ENCODE peak calls at places on chromosomes 11 and 22, in eight cellular contexts. V, S, I, H, P, T, C and U are unnamed samples. For H3K4me1, the result is how much of the 10 kb centered on the place peaks cover.

GRCh38 chr11:116122697-116123472 is 618.7 kb upstream of the CADM1 start:
- DNase-seq in V (no peak), S (no peak), I (no peak), H (no peak), P (no peak), T (no peak), C (no peak), U (no peak)

GRCh38 chr11:11975201-11976092 is 33.0 kb downstream of the DKK3 start:
- DNase-seq in V (no peak), S (no peak), I (no peak), H (no peak), P (no peak), T (no peak), C (peak), U (no peak)

GRCh38 chr11:70764356-70764905 is 366.1 kb downstream of the CTTN start:
- DNase-seq in V (no peak), S (no peak), I (no peak), H (no peak), P (no peak), T (no peak), C (no peak), U (no peak)

GRCh38 chr11:87422566-87422965 is 384.8 kb downstream of the TMEM135 start:
- DNase-seq in V (no peak), S (no peak), I (no peak), H (no peak), P (no peak), T (no peak), C (no peak), U (no peak)

GRCh38 chr11:1302461-1303073 is 6.9 kb downstream of the TOLLIP start:
- DNase-seq in V (no peak), S (no peak), I (no peak), H (no peak), P (peak), T (no peak), C (no peak), U (peak)

GRCh38 chr11:44324787-44325525 is 15.0 kb upstream of the ALX4 start:
- DNase-seq in V (no peak), S (no peak), I (no peak), H (no peak), P (no peak), T (no peak), C (no peak), U (no peak)

GRCh38 chr22:27851974-27852713 is 50.6 kb upstream of the MN1 start:
- DNase-seq in V (no peak), S (no peak), I (no peak), H (no peak), P (no peak), T (no peak), C (no peak), U (peak)

GRCh38 chr22:30373331-30374325 is 13.6 kb downstream of the RNF215 start:
- DNase-seq in V (no peak), S (no peak), I (no peak), H (no peak), P (no peak), T (no peak), C (no peak), U (no peak)

GRCh38 chr11:28529540-28530410 is 421.6 kb downstream of the METTL15 start:
- DNase-seq in V (no peak), S (peak), I (peak), H (no peak), P (no peak), T (no peak), C (no peak), U (no peak)

GRCh38 chr11:57348052-57348451 is 9.9 kb downstream of the P2RX3 start:
- DNase-seq in V (no peak), S (no peak), I (no peak), H (no peak), P (no peak), T (no peak), C (no peak), U (no peak)

GRCh38 chr11:75351541-75352416 is at the start of gene ARRB1:
- DNase-seq in V (peak), S (peak), I (peak), H (peak), P (peak), T (peak), C (peak), U (peak)

GRCh38 chr22:45832180-45832579 is 144.8 kb downstream of the WNT7B start:
- DNase-seq in V (no peak), S (no peak), I (no peak), H (no peak), P (no peak), T (no peak), C (no peak), U (no peak)

GRCh38 chr11:57641011-57641410 is 8.7 kb downstream of the YPEL4 start:
- DNase-seq in V (no peak), S (peak), I (no peak), H (no peak), P (no peak), T (no peak), C (no peak), U (no peak)

GRCh38 chr11:108718466-108718865 is 53.6 kb downstream of the DDX10 start:
- DNase-seq in V (no peak), S (no peak), I (no peak), H (no peak), P (no peak), T (no peak), C (no peak), U (no peak)

GRCh38 chr11:73113426-73113825 is 28.7 kb downstream of the FCHSD2 start:
- DNase-seq in V (no peak), S (no peak), I (no peak), H (no peak), P (no peak), T (no peak), C (no peak), U (no peak)

GRCh38 chr11:35372565-35373283 is 46.6 kb downstream of the SLC1A2 start:
- DNase-seq in V (no peak), S (no peak), I (no peak), H (no peak), P (no peak), T (no peak), C (no peak), U (no peak)

GRCh38 chr11:118397448-118397847 is 4.0 kb upstream of the ATP5MG start:
- DNase-seq in V (no peak), S (no peak), I (no peak), H (no peak), P (no peak), T (no peak), C (no peak), U (no peak)

GRCh38 chr11:118401880-118402590 is 629 bp downstream of the ATP5MG start:
- DNase-seq in V (no peak), S (peak), I (peak), H (no peak), P (no peak), T (no peak), C (no peak), U (no peak)

GRCh38 chr11:118398797-118399564 is 2.4 kb upstream of the ATP5MG start:
- DNase-seq in V (no peak), S (no peak), I (no peak), H (no peak), P (no peak), T (no peak), C (no peak), U (no peak)

GRCh38 chr11:118396097-118396501 is 5.3 kb upstream of the ATP5MG start:
- DNase-seq in V (no peak), S (no peak), I (no peak), H (no peak), P (no peak), T (no peak), C (no peak), U (no peak)

DNA sequence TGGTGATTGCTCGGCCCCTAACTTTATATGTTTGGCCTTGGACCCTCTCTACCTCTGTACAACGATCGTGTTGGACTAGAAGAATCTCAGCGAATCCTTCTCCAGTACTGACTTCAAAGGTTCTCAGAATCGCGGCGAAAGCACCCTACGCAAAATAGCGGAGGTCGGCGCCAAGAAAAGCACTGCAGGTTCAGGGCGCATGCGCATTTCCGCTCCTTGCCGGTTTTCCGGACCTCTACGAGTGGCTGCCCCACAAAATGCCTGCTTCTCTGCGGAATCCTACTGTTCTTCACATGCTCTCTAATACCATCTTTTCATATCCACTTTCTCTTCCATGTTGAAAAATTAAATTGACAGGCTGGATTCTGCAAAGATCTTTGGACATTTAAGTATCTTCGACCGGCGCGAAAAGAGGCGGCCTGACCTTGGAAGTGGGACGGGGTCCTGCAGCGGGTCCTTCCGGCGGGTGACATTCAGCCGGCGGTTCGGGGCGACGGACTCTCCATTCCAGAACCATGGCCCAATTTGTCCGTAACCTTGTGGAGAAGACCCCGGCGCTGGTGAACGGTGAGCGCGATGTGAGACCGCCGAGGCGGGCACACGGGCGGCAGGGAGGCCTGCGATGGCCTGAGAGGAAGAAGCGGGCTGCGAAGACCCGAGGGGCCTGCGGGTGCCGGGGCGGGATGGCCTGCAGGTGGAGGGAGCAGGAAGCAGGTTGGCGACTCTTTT is at the start of gene ATP5MG:
- DNase-seq in V (peak), S (peak), I (peak), H (peak), P (peak), T (peak), C (peak), U (peak)
- TF ChIP-seq POLR2A in V (no peak), S (peak), I (peak), H (peak), P (no peak), T (peak), C (peak), U (no peak)

GRCh38 chr22:20553947-20554741 is 46.7 kb downstream of the MED15 start:
- DNase-seq in V (no peak), S (no peak), I (no peak), H (no peak), P (no peak), T (no peak), C (no peak), U (no peak)
- H3K4me1 ChIP-seq in V (under half), S (under half), I (under half), H (half or more), P (half or more), T (under half), C (half or more), U (half or more)

GRCh38 chr22:36569999-36570398 is 41.0 kb upstream of the EIF3D start:
- DNase-seq in V (no peak), S (peak), I (peak), H (no peak), P (no peak), T (no peak), C (no peak), U (peak)
- TF ChIP-seq POLR2A in V (no peak), S (no peak), I (no peak), H (no peak), P (no peak), T (no peak), C (no peak), U (no peak)

GRCh38 chr11:95693298-95693697 is 96.3 kb downstream of the FAM76B start:
- DNase-seq in V (no peak), S (no peak), I (no peak), H (no peak), P (no peak), T (no peak), C (no peak), U (no peak)
- H3K4me1 ChIP-seq in V (under half), S (under half), I (under half), H (under half), P (under half), T (under half), C (under half), U (under half)

GRCh38 chr11:118791015-118791960 is at the start of gene DDX6:
- DNase-seq in V (peak), S (peak), I (peak), H (peak), P (peak), T (peak), C (peak), U (peak)

GRCh38 chr11:118789501-118790356 is 1.2 kb downstream of the DDX6 start:
- DNase-seq in V (no peak), S (peak), I (no peak), H (peak), P (peak), T (no peak), C (no peak), U (no peak)

GRCh38 chr11:118791961-118792578 is 1.1 kb upstream of the DDX6 start:
- DNase-seq in V (peak), S (peak), I (peak), H (peak), P (peak), T (peak), C (peak), U (peak)

GRCh38 chr11:118790357-118791014 is 478 bp downstream of the DDX6 start:
- DNase-seq in V (peak), S (peak), I (no peak), H (peak), P (peak), T (peak), C (peak), U (peak)

GRCh38 chr11:118792642-118793124 is 1.7 kb upstream of the DDX6 start:
- DNase-seq in V (peak), S (peak), I (peak), H (peak), P (peak), T (peak), C (peak), U (peak)
- TF ChIP-seq POLR2A in V (peak), S (no peak), I (peak), H (peak), P (peak), T (peak), C (peak), U (no peak)

GRCh38 chr22:39236321-39237275 is 8.2 kb downstream of the PDGFB start:
- DNase-seq in V (no peak), S (no peak), I (peak), H (peak), P (peak), T (peak), C (peak), U (no peak)

GRCh38 chr22:39238124-39238466 is 6.7 kb downstream of the PDGFB start:
- DNase-seq in V (no peak), S (no peak), I (no peak), H (no peak), P (no peak), T (no peak), C (no peak), U (no peak)

GRCh38 chr22:39238561-39238960 is 6.2 kb downstream of the PDGFB start:
- DNase-seq in V (no peak), S (no peak), I (no peak), H (no peak), P (no peak), T (no peak), C (no peak), U (no peak)

GRCh38 chr22:39238966-39239510 is 5.7 kb downstream of the PDGFB start:
- DNase-seq in V (no peak), S (no peak), I (no peak), H (no peak), P (no peak), T (no peak), C (no peak), U (no peak)

GRCh38 chr22:39237276-39238123 is 7.3 kb downstream of the PDGFB start:
- DNase-seq in V (no peak), S (no peak), I (no peak), H (peak), P (no peak), T (no peak), C (peak), U (no peak)
- H3K4me1 ChIP-seq in V (under half), S (under half), I (under half), H (half or more), P (half or more), T (half or more), C (half or more), U (under half)

GRCh38 chr11:6320411-6321207 is at the start of gene CAVIN3:
- DNase-seq in V (peak), S (peak), I (no peak), H (peak), P (peak), T (peak), C (peak), U (peak)

GRCh38 chr11:6321356-6321755 is 1.1 kb upstream of the CAVIN3 start:
- DNase-seq in V (peak), S (no peak), I (no peak), H (no peak), P (no peak), T (no peak), C (no peak), U (no peak)

GRCh38 chr11:6321961-6322362 is 1.7 kb upstream of the CAVIN3 start:
- DNase-seq in V (no peak), S (no peak), I (no peak), H (no peak), P (no peak), T (no peak), C (no peak), U (no peak)

GRCh38 chr11:6319879-6320410 is 356 bp downstream of the CAVIN3 start:
- DNase-seq in V (peak), S (peak), I (peak), H (peak), P (peak), T (peak), C (peak), U (peak)

DNA sequence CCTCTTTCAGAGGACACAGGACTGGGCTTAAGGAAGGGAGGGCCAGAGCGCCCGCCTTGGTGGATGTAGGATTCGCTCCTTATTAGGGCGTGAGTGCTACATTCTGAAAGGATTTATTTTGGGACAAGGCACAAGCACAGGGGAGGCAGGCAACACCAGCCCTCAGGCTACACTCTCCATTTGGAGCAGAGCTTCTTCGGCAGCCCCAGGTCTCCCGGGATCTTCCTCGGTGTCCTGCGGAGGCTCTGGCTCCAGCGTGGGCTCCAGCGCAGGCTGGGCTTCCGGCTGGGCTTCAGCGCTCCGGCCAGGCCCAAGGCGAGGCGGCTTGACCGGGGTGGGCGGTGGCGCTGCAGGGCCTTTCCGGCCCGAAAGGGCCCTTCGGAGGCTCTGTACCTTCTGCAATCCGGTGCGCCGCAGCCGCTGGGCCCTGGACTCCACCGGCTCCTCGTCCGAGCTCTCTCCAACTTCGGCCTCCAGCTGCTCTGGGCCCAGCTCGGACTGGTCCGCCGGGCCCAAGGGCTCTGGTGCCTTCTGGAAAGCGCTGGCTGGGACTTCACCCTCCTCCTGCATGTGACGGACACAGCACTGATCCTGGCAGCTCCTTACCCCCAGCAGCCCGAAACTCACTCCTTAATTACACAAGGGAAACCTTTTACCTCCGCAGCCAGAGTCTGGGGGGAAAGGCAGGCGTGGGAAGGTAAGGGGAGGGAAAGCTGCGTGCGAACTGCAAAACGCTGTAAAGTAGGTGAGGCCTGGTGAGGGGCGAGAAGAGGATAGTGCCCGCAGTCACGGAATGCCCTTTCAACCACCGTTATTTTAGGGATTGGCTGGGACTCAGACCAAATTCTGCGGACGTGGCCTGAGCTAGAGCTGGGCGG is 1.1 kb downstream of the CAVIN3 start:
- DNase-seq in V (peak), S (peak), I (no peak), H (peak), P (no peak), T (peak), C (peak), U (peak)
- TF ChIP-seq POLR2A in V (peak), S (no peak), I (no peak), H (peak), P (no peak), T (peak), C (no peak), U (peak)

DNA sequence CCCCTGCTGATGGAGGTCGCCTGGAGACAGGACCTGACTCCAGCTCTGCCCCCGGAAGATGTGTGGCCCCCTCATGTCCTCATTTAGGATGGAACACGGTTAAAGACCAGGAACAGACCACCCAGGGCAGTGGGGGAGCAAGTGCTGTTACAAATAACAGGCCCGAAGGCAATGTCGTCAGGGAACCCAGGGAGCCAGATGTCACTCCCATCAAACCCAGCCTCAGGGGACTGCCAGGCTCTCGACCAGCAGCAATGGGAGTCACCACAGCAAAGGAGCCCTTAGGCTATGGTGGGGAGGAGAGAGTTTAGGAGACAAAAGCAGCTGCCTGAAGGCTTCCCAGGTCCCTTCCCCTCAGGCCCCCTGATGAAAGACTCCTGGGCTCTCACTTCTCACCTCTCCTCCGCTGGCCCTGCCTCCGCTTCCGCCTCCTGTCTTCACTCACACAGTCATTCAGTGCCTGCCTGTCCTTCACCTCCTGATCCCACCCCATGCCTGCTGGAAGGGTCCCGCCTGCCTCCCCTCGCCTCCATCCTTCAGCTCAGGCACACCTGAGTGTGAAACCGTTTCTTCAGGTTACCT is 4.4 kb downstream of the RPS19BP1 start:
- DNase-seq in V (no peak), S (no peak), I (no peak), H (no peak), P (peak), T (peak), C (no peak), U (no peak)
- H3K4me1 ChIP-seq in V (under half), S (under half), I (under half), H (half or more), P (half or more), T (half or more), C (half or more), U (half or more)

DNA sequence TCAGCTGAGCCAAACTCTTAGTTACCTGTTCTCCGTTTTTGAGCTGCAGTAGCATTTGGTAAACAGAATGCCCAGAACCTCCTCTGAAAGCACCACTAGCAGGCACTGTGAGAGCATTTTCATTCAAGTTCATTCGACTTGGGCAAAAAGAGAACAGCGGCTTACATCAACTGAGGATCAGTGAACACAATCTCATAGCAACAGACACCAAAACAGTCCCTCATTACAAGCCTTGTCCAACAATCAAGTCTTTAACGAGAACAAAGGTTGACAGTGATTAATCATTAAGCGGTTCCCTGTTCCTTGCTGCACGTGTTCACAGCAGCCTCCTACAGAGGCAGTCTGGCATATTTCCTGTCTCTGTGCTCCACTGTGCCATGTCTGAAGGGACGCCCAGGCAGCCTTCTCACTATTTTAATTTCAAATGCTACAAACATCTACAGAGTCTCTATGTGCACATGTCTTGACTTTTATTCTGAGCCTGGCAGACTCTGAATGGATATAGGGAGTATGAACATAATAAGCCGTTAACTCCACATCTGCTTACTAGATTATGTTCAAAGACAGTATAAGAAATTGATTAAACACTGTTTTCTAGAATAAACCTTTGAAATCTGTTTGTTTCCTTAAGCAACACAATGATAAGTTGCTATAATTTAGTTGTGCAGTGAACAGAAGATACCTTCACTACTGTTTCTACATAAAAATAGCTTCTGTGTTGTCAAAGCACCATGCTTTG is 88.3 kb upstream of the MTMR2 start:
- DNase-seq in V (peak), S (peak), I (no peak), H (no peak), P (peak), T (peak), C (no peak), U (no peak)
- TF ChIP-seq POLR2A in V (no peak), S (no peak), I (no peak), H (no peak), P (no peak), T (no peak), C (no peak), U (no peak)

GRCh38 chr11:122673706-122674105 is 18.2 kb downstream of the UBASH3B start:
- DNase-seq in V (no peak), S (no peak), I (no peak), H (no peak), P (no peak), T (no peak), C (no peak), U (no peak)
- H3K4me1 ChIP-seq in V (under half), S (half or more), I (under half), H (under half), P (under half), T (under half), C (under half), U (under half)